ENCODE peak calls at places on chromosomes 12 and 14, in eight cellular contexts. V, T, D, U, L, A, F and Q are unnamed samples.

GRCh38 chr12:108802666-108803036 is 54.7 kb downstream of the SSH1 start:
- DNase-seq in U (no peak), D (peak), T (no peak), V (no peak), A (no peak), L (no peak), F (no peak), Q (no peak)

GRCh38 chr12:10641735-10642500 is 28.5 kb upstream of the MAGOHB start:
- DNase-seq in T (peak), F (no peak), U (no peak), V (no peak), D (peak), A (no peak), L (no peak), Q (no peak)

GRCh38 chr14:91575469-91576208 is 65.5 kb upstream of the PPP4R3A start:
- DNase-seq in A (no peak), U (no peak), V (no peak), T (no peak), D (no peak), L (no peak), F (no peak), Q (no peak)

GRCh38 chr12:67732857-67733256 is 84.3 kb downstream of the DYRK2 start:
- DNase-seq in U (no peak), A (no peak), D (no peak), L (no peak), F (no peak), V (no peak), T (no peak), Q (no peak)

GRCh38 chr12:14960548-14961465 is 594 bp downstream of the ARHGDIB start:
- DNase-seq in A (peak), T (no peak), U (no peak), L (no peak), D (peak), F (peak), V (peak), Q (peak)

GRCh38 chr12:121799842-121800693 is 3.7 kb upstream of the SETD1B start:
- DNase-seq in L (peak), D (peak), U (peak), V (peak), T (peak), A (peak), F (peak), Q (peak)

GRCh38 chr12:39103552-39104165 is 198.3 kb upstream of the CPNE8 start:
- DNase-seq in F (no peak), L (peak), D (peak), T (peak), V (peak), A (peak), U (no peak), Q (peak)

GRCh38 chr14:23185046-23185445 is 1.6 kb upstream of the SLC7A8 start:
- DNase-seq in U (no peak), D (peak), V (no peak), T (no peak), L (no peak), A (no peak), F (no peak), Q (no peak)

GRCh38 chr14:35406811-35407630 is 2.5 kb upstream of the NFKBIA start:
- DNase-seq in T (peak), U (no peak), A (peak), D (peak), V (no peak), F (no peak), L (peak), Q (peak)

GRCh38 chr12:93714382-93714781 is 37.2 kb downstream of the CRADD start:
- DNase-seq in L (no peak), T (peak), D (no peak), A (no peak), U (no peak), V (no peak), F (no peak), Q (no peak)

GRCh38 chr12:62934799-62935674 is at the start of gene PPM1H:
- DNase-seq in F (no peak), D (peak), A (peak), L (peak), T (peak), U (no peak), V (no peak), Q (peak)

GRCh38 chr12:101696477-101697196 is 803 bp upstream of the CHPT1 start:
- DNase-seq in L (no peak), D (peak), U (no peak), F (no peak), A (peak), V (no peak), T (no peak), Q (peak)

GRCh38 chr12:53066594-53066978 is 12.6 kb downstream of the SPRYD3 start:
- DNase-seq in L (no peak), A (no peak), U (no peak), V (no peak), T (no peak), D (no peak), F (no peak), Q (no peak)